ENCODE peak calls at places on chromosomes 11 and 22, in five cellular contexts. R is heart right ventricle, D is OCI-LY7, H is PC-3, F is AG10803. V is an unnamed sample.

GRCh38 chr11:11607772-11608171 is 14.0 kb downstream of the GALNT18 start:
- DNase-seq in R (no peak), D (no peak), H (peak), F (no peak), V (no peak)

GRCh38 chr22:33519140-33519973 is 400.9 kb downstream of the LARGE1 start:
- DNase-seq in R (peak), D (peak), H (peak), F (peak), V (peak)

GRCh38 chr11:72848846-72849466 is 34.7 kb downstream of the ATG16L2 start:
- DNase-seq in R (peak), D (peak), H (peak), F (peak), V (no peak)

GRCh38 chr11:2736577-2737225 is 36.9 kb upstream of the KCNQ1OT1 start:
- DNase-seq in R (no peak), D (no peak), H (no peak), F (no peak), V (no peak)

GRCh38 chr11:23320131-23320530 is 459.9 kb upstream of the CCDC179 start:
- DNase-seq in R (no peak), D (no peak), H (no peak), F (no peak), V (no peak)

GRCh38 chr11:127888396-127888795 is 699.0 kb downstream of the ETS1 start:
- DNase-seq in R (no peak), D (no peak), H (no peak), F (no peak), V (no peak)

GRCh38 chr22:27626675-27627443 is 174.7 kb downstream of the MN1 start:
- DNase-seq in R (no peak), D (no peak), H (no peak), F (no peak), V (no peak)

GRCh38 chr11:134442246-134442645 is 30.2 kb upstream of the B3GAT1 start:
- DNase-seq in R (no peak), D (no peak), H (no peak), F (no peak), V (no peak)

GRCh38 chr22:44442856-44443595 is 55.0 kb downstream of the RTL6 start:
- DNase-seq in R (no peak), D (no peak), H (no peak), F (no peak), V (no peak)

GRCh38 chr11:111540921-111541208 is 345 bp downstream of the LAYN start:
- DNase-seq in R (no peak), D (no peak), H (no peak), F (no peak), V (peak)

GRCh38 chr11:61860054-61860903 is 31.1 kb downstream of the FADS3 start:
- DNase-seq in R (peak), D (no peak), H (peak), F (no peak), V (no peak)

GRCh38 chr11:33266418-33267215 is 9.4 kb downstream of the HIPK3 start:
- DNase-seq in R (peak), D (no peak), H (no peak), F (peak), V (no peak)

GRCh38 chr22:46763051-46763705 is 728 bp downstream of the TBC1D22A start:
- DNase-seq in R (peak), D (peak), H (no peak), F (no peak), V (peak)

DNA sequence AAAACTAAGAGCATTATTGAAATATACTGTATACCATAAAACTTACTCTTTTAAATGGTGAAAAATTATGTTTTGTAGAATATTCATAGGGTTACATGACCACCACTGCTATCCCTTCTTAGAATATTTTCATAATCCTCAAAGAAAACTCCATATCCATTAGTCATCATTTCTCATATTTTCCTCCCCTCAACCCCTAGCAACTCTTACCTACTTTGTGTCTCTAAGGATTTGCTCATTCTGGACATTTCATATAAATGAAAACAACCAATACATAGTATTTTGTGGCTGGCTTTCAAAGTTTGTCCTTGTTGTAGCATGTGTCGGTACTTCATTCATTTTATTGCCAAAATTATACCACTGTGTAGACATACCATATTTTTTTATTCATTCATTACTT is 863.8 kb downstream of the KCNA4 start:
- DNase-seq in R (no peak), D (no peak), H (no peak), F (no peak), V (no peak)
- TF ChIP-seq CTCF in R (no peak), D (no peak), H (no peak), F (no peak), V (no peak)

GRCh38 chr11:65224939-65225283 is 36.9 kb upstream of the POLA2 start:
- DNase-seq in R (no peak), D (no peak), H (peak), F (peak), V (no peak)
- TF ChIP-seq CTCF in R (no peak), D (no peak), H (no peak), F (no peak), V (no peak)

GRCh38 chr11:64035081-64035524 is 628 bp upstream of the FLRT1 start:
- DNase-seq in R (no peak), D (no peak), H (no peak), F (no peak), V (no peak)

GRCh38 chr11:64036081-64037026 is 623 bp downstream of the FLRT1 start:
- DNase-seq in R (peak), D (no peak), H (peak), F (peak), V (peak)

GRCh38 chr11:64032050-64032449 is 3.7 kb upstream of the FLRT1 start:
- DNase-seq in R (no peak), D (no peak), H (peak), F (no peak), V (no peak)

GRCh38 chr11:64035581-64035980 is at the start of gene FLRT1:
- DNase-seq in R (no peak), D (no peak), H (no peak), F (no peak), V (no peak)

GRCh38 chr11:64034411-64034811 is 1.3 kb upstream of the FLRT1 start:
- DNase-seq in R (no peak), D (no peak), H (no peak), F (no peak), V (no peak)
- TF ChIP-seq CTCF in R (no peak), D (no peak), H (no peak), F (no peak), V (no peak)

DNA sequence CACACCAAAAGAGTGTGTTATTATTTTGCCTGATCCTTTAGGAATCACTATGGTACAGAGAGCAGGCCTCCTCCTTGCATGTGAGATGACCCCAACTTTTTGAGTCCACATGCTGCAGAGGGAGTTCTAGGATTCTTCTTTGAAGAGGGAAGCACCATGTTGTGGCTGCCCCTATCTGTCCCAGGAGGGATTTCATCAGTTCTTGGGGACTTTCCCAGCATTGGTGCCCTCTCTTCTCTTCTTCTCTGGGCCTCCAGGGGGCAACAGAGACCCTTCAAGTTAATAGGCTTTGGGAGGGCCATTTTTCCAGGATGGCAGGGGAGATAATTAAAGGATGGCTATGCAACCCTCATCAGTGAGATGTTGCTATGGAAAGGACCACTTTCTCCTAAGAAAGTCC is 3.6 kb downstream of the MMP1 start:
- DNase-seq in R (no peak), D (peak), H (peak), F (peak), V (peak)
- TF ChIP-seq CTCF in R (no peak), D (peak), H (peak), F (peak), V (peak)

V was measured in GM20000.